ENCODE peak calls at places on chromosomes 1 and 21, in six cellular contexts. P is sigmoid colon, K is neural crest cell, H is foreskin fibroblast, S is AG09309, R is fibroblast of pulmonary artery. J is an unnamed sample.

GRCh38 chr1:243487649-243488227 is 231.9 kb downstream of the SDCCAG8 start:
- DNase-seq in P (peak; percentile 61), K (no peak), H (no peak), S (no peak), R (no peak), J (no peak)

GRCh38 chr1:94912263-94912986 is 14.5 kb downstream of the CNN3 start:
- DNase-seq in P (no peak), K (no peak), H (no peak), S (no peak), R (no peak), J (no peak)

GRCh38 chr1:8061210-8061609 is 35.1 kb upstream of the ERRFI1 start:
- DNase-seq in P (no peak), K (no peak), H (peak; percentile 94), S (peak; percentile 89), R (peak; percentile 94), J (peak; percentile 93)

GRCh38 chr1:201490708-201491131 is 16.2 kb downstream of the CSRP1 start:
- DNase-seq in P (peak; percentile 73), K (no peak), H (no peak), S (no peak), R (peak; percentile 55), J (no peak)

GRCh38 chr1:201051399-201051798 is 27.9 kb upstream of the KIF21B start:
- DNase-seq in P (no peak), K (no peak), H (no peak), S (no peak), R (no peak), J (no peak)

GRCh38 chr1:160131803-160132565 is 16.4 kb downstream of the ATP1A2 start:
- DNase-seq in P (peak; percentile 86), K (no peak), H (no peak), S (no peak), R (no peak), J (no peak)

GRCh38 chr1:201539561-201540404 is 856 bp downstream of the NAV1 start:
- DNase-seq in P (peak; percentile 87), K (peak; percentile 32), H (peak; percentile 85), S (no peak), R (peak; percentile 56), J (peak; percentile 71)

GRCh38 chr1:2290595-2291510 is 62.7 kb downstream of the SKI start:
- DNase-seq in P (peak; percentile 93), K (no peak), H (peak; percentile 99), S (peak; percentile 95), R (peak; percentile 98), J (peak; percentile 96)

GRCh38 chr1:59747469-59748014 is 67.2 kb upstream of the HOOK1 start:
- DNase-seq in P (no peak), K (no peak), H (no peak), S (no peak), R (no peak), J (no peak)

GRCh38 chr1:192862271-192862670 is 53.4 kb downstream of the RGS2 start:
- DNase-seq in P (no peak), K (no peak), H (no peak), S (no peak), R (no peak), J (no peak)

GRCh38 chr1:229087339-229087738 is 183.6 kb upstream of the RAB4A start:
- DNase-seq in P (no peak), K (no peak), H (no peak), S (no peak), R (no peak), J (no peak)

GRCh38 chr1:981955-982558 is at the start of gene PERM1:
- DNase-seq in P (no peak), K (no peak), H (no peak), S (no peak), R (no peak), J (no peak)

GRCh38 chr1:234884701-234885100 is 243.9 kb downstream of the TOMM20 start:
- DNase-seq in P (peak; percentile 46), K (no peak), H (no peak), S (no peak), R (no peak), J (no peak)

GRCh38 chr1:202130275-202130646 is 7.5 kb downstream of the GPR37L1 start:
- DNase-seq in P (peak; percentile 71), K (peak; percentile 52), H (no peak), S (no peak), R (no peak), J (no peak)

GRCh38 chr1:52323731-52324130 is 42.3 kb downstream of the CC2D1B start:
- DNase-seq in P (no peak), K (no peak), H (no peak), S (no peak), R (no peak), J (no peak)

GRCh38 chr1:240115831-240116230 is 24.1 kb downstream of the FMN2 start:
- DNase-seq in P (no peak), K (no peak), H (no peak), S (no peak), R (no peak), J (no peak)

GRCh38 chr1:200211157-200211556 is 183.6 kb downstream of the NR5A2 start:
- DNase-seq in P (no peak), K (no peak), H (peak; percentile 80), S (no peak), R (peak; percentile 26), J (peak; percentile 78)

GRCh38 chr1:223752721-223753515 is 40.6 kb downstream of the CAPN2 start:
- DNase-seq in P (no peak), K (no peak), H (no peak), S (no peak), R (no peak), J (no peak)

GRCh38 chr1:55196433-55197035 is 18.6 kb downstream of the USP24 start:
- DNase-seq in P (no peak), K (no peak), H (peak; percentile 58), S (no peak), R (peak; percentile 33), J (no peak)

GRCh38 chr21:14876464-14876863 is 188.3 kb downstream of the NRIP1 start:
- DNase-seq in P (no peak), K (no peak), H (no peak), S (no peak), R (no peak), J (no peak)

GRCh38 chr1:26288311-26288941 is 8.5 kb downstream of the SH3BGRL3 start:
- DNase-seq in P (no peak), K (no peak), H (peak; percentile 60), S (no peak), R (no peak), J (no peak)

GRCh38 chr1:19799233-19799876 is 361 bp downstream of the TMCO4 start:
- DNase-seq in P (peak; percentile 69), K (peak; percentile 17), H (peak; percentile 71), S (peak; percentile 7), R (peak; percentile 40), J (peak; percentile 20)

GRCh38 chr1:24903560-24903954 is 26.5 kb downstream of the RUNX3 start:
- DNase-seq in P (no peak), K (no peak), H (no peak), S (no peak), R (no peak), J (no peak)

GRCh38 chr1:14758962-14759361 is 160.5 kb downstream of the KAZN start:
- DNase-seq in P (no peak), K (no peak), H (no peak), S (no peak), R (no peak), J (no peak)

GRCh38 chr1:57468661-57469523 is 45.0 kb upstream of the DAB1 start:
- DNase-seq in P (no peak), K (no peak), H (peak; percentile 58), S (peak; percentile 76), R (peak; percentile 33), J (peak; percentile 45)
- TF ChIP-seq CTCF in P (no peak), K (no peak), H (no peak), S (peak; percentile 14), R (no peak), J (peak; percentile 43)

GRCh38 chr1:116038679-116039078 is 62.4 kb downstream of the SLC22A15 start:
- DNase-seq in P (no peak), K (no peak), H (no peak), S (no peak), R (no peak), J (no peak)

GRCh38 chr1:116033322-116033721 is 57.0 kb downstream of the SLC22A15 start:
- DNase-seq in P (no peak), K (peak; percentile 16), H (no peak), S (no peak), R (no peak), J (no peak)

GRCh38 chr1:116031299-116031698 is 55.0 kb downstream of the SLC22A15 start:
- DNase-seq in P (no peak), K (no peak), H (no peak), S (no peak), R (no peak), J (no peak)

DNA sequence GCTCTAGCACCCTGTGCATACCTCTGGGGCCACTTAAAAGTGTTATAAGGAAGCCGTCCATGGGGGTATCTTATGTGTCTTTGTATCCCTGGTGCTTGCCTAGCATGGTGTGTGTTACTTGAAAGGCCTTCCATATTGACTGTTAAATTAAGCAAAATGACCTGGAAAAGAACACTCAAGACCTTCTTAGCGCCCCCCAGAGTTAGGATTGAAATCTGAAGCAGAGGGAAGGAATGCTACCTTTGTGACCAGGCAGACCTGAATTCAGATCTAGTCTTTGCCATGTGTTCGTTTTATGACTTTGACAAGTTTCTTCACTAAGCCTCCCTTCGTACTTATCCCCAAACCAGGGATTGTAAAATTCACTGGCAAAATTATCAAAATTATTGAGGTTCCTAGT is 59.9 kb downstream of the SLC22A15 start:
- DNase-seq in P (no peak), K (no peak), H (no peak), S (no peak), R (no peak), J (no peak)
- TF ChIP-seq CTCF in P (no peak), K (no peak), H (no peak), S (no peak), R (no peak), J (peak; percentile 36)

GRCh38 chr1:29453502-29454240 is 217.3 kb downstream of the PTPRU start:
- DNase-seq in P (no peak), K (peak; percentile 14), H (peak; percentile 32), S (peak; percentile 5), R (peak; percentile 63), J (peak; percentile 33)
- TF ChIP-seq CTCF in P (no peak), K (peak; percentile 59), H (peak; percentile 34), S (no peak), R (peak; percentile 34), J (peak; percentile 41)

GRCh38 chr1:213375002-213375401 is 324.0 kb downstream of the RPS6KC1 start:
- DNase-seq in P (no peak), K (no peak), H (no peak), S (no peak), R (no peak), J (no peak)

GRCh38 chr1:213370523-213370922 is 319.5 kb downstream of the RPS6KC1 start:
- DNase-seq in P (no peak), K (no peak), H (no peak), S (no peak), R (no peak), J (no peak)

GRCh38 chr1:213371769-213372619 is 321.0 kb downstream of the RPS6KC1 start:
- DNase-seq in P (no peak), K (no peak), H (no peak), S (no peak), R (no peak), J (no peak)

GRCh38 chr1:213376862-213377372 is 325.9 kb downstream of the RPS6KC1 start:
- DNase-seq in P (no peak), K (no peak), H (no peak), S (no peak), R (no peak), J (no peak)

DNA sequence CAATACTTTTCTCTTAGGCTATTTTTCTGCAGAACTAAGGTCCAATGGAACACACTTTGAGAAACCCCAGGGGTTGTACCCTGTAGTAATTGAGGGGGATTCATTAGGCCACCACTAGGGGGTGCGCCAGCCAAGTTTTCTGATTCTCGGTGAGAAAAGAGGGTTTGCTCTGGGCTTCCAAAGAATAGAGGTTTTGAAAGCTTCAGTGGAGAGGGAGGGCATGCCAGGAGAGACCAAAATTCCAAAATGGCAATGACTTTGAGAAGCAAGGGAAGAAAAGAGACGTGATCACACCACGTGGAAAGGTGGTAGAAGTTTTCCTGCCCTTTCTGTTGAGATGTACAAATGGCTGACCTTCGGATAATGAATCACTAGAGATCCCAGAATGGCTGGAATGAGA is 323.3 kb downstream of the RPS6KC1 start:
- DNase-seq in P (no peak), K (peak; percentile 89), H (peak; percentile 52), S (no peak), R (peak; percentile 61), J (peak; percentile 30)
- TF ChIP-seq CTCF in P (no peak), K (peak; percentile 91), H (peak; percentile 91), S (peak; percentile 90), R (peak; percentile 92), J (peak; percentile 93)

J was measured in HFFc6.